ENCODE peak calls at places on chromosomes 4 and X, in nine cellular contexts. One of them, this sample, is unnamed.

GRCh38 chr4:11532138-11532537 is 103.4 kb upstream of the HS3ST1 start:
- DNase-seq in ovary: no peak
- DNase-seq in transverse colon: no peak
- DNase-seq in stomach: no peak
- DNase-seq in prostate gland: no peak
- DNase-seq in Peyer's patch: no peak
- DNase-seq in uterus: no peak
- DNase-seq in heart left ventricle: no peak
- DNase-seq in body of pancreas: no peak
- DNase-seq in this sample: no peak

GRCh38 chr4:20395160-20395773 is 143.6 kb downstream of the SLIT2 start:
- DNase-seq in ovary: no peak
- DNase-seq in transverse colon: peak
- DNase-seq in stomach: peak
- DNase-seq in prostate gland: peak
- DNase-seq in Peyer's patch: no peak
- DNase-seq in uterus: no peak
- DNase-seq in heart left ventricle: peak
- DNase-seq in body of pancreas: peak
- DNase-seq in this sample: no peak

GRCh38 chr4:55123791-55124190 is 1.6 kb downstream of the KDR start:
- DNase-seq in ovary: no peak
- DNase-seq in transverse colon: no peak
- DNase-seq in stomach: no peak
- DNase-seq in prostate gland: no peak
- DNase-seq in Peyer's patch: no peak
- DNase-seq in uterus: no peak
- DNase-seq in heart left ventricle: no peak
- DNase-seq in body of pancreas: no peak
- DNase-seq in this sample: no peak

GRCh38 chr4:168562021-168562691 is 65.3 kb downstream of the PALLD start:
- DNase-seq in ovary: no peak
- DNase-seq in transverse colon: no peak
- DNase-seq in stomach: no peak
- DNase-seq in prostate gland: no peak
- DNase-seq in Peyer's patch: no peak
- DNase-seq in uterus: no peak
- DNase-seq in heart left ventricle: no peak
- DNase-seq in body of pancreas: no peak
- DNase-seq in this sample: no peak

GRCh38 chr4:127622923-127623754 is 9.6 kb upstream of the INTU start:
- DNase-seq in ovary: peak
- DNase-seq in transverse colon: peak
- DNase-seq in stomach: no peak
- DNase-seq in prostate gland: peak
- DNase-seq in Peyer's patch: no peak
- DNase-seq in uterus: no peak
- DNase-seq in heart left ventricle: no peak
- DNase-seq in body of pancreas: peak
- DNase-seq in this sample: no peak

GRCh38 chrX:49878128-49878833 is 1.0 kb upstream of the USP27X start:
- DNase-seq in ovary: no peak
- DNase-seq in transverse colon: peak
- DNase-seq in stomach: no peak
- DNase-seq in prostate gland: no peak
- DNase-seq in Peyer's patch: no peak
- DNase-seq in uterus: no peak
- DNase-seq in heart left ventricle: no peak
- DNase-seq in body of pancreas: no peak
- DNase-seq in this sample: peak

GRCh38 chr4:88240297-88240714 is 44.1 kb downstream of the PPM1K start:
- DNase-seq in ovary: no peak
- DNase-seq in transverse colon: peak
- DNase-seq in stomach: no peak
- DNase-seq in prostate gland: no peak
- DNase-seq in Peyer's patch: no peak
- DNase-seq in uterus: peak
- DNase-seq in heart left ventricle: peak
- DNase-seq in body of pancreas: no peak
- DNase-seq in this sample: peak

GRCh38 chr4:139950568-139950967 is 203.4 kb downstream of the MAML3 start:
- DNase-seq in ovary: no peak
- DNase-seq in transverse colon: no peak
- DNase-seq in stomach: no peak
- DNase-seq in prostate gland: no peak
- DNase-seq in Peyer's patch: no peak
- DNase-seq in uterus: no peak
- DNase-seq in heart left ventricle: no peak
- DNase-seq in body of pancreas: no peak
- DNase-seq in this sample: no peak

GRCh38 chr4:138035781-138036258 is 206.3 kb downstream of the SLC7A11 start:
- DNase-seq in ovary: no peak
- DNase-seq in transverse colon: no peak
- DNase-seq in stomach: no peak
- DNase-seq in prostate gland: no peak
- DNase-seq in Peyer's patch: peak
- DNase-seq in uterus: no peak
- DNase-seq in heart left ventricle: no peak
- DNase-seq in body of pancreas: no peak
- DNase-seq in this sample: no peak

GRCh38 chrX:68723491-68724155 is 76.2 kb downstream of the STARD8 start:
- DNase-seq in ovary: no peak
- DNase-seq in transverse colon: no peak
- DNase-seq in stomach: peak
- DNase-seq in prostate gland: no peak
- DNase-seq in Peyer's patch: no peak
- DNase-seq in uterus: no peak
- DNase-seq in heart left ventricle: no peak
- DNase-seq in body of pancreas: no peak
- DNase-seq in this sample: peak

GRCh38 chr4:11299016-11299415 is 129.7 kb downstream of the HS3ST1 start:
- DNase-seq in ovary: no peak
- DNase-seq in transverse colon: no peak
- DNase-seq in stomach: no peak
- DNase-seq in prostate gland: no peak
- DNase-seq in Peyer's patch: no peak
- DNase-seq in uterus: no peak
- DNase-seq in heart left ventricle: no peak
- DNase-seq in body of pancreas: no peak
- DNase-seq in this sample: no peak

GRCh38 chrX:148310402-148311200 is 189.8 kb upstream of the AFF2 start:
- DNase-seq in ovary: no peak
- DNase-seq in transverse colon: no peak
- DNase-seq in stomach: no peak
- DNase-seq in prostate gland: no peak
- DNase-seq in Peyer's patch: peak
- DNase-seq in uterus: no peak
- DNase-seq in heart left ventricle: no peak
- DNase-seq in body of pancreas: no peak
- DNase-seq in this sample: no peak

GRCh38 chrX:68929332-68930150 is 100.7 kb downstream of the EFNB1 start:
- DNase-seq in ovary: peak
- DNase-seq in transverse colon: no peak
- DNase-seq in stomach: peak
- DNase-seq in prostate gland: peak
- DNase-seq in Peyer's patch: no peak
- DNase-seq in uterus: peak
- DNase-seq in heart left ventricle: peak
- DNase-seq in body of pancreas: no peak
- DNase-seq in this sample: no peak

GRCh38 chr4:986949-987688 is at the start of gene IDUA:
- DNase-seq in ovary: peak
- DNase-seq in transverse colon: peak
- DNase-seq in stomach: peak
- DNase-seq in prostate gland: peak
- DNase-seq in Peyer's patch: peak
- DNase-seq in uterus: peak
- DNase-seq in heart left ventricle: peak
- DNase-seq in body of pancreas: peak
- DNase-seq in this sample: peak

DNA sequence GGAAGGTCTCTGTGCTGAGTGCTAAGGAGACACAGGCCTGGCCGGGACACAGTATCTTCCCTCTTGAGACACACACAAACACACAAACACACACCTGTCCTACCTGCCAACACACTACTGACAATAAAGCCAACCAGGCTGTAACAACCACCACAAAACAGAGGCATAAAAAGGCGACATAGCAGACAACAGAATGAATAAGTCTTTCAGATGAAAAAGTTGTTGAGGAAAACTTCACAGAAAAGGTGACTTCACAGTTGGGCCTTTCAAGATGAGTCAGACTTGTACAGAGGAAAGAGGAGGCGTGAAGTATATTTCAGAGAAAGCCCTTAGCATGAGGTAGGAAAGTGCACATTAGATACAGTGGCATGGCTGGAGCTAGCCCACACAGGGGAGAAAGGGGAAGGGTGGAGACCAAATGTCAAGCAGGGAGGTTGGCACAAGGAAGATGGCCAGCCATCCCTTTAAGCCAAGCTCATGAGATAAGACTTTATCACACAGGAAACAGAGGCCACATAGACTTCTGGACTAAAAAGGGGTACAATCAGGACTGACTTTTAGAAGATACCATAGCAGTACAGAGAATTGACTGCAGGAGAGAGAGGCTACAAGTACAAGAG is 54.0 kb downstream of the SLC9A7 start:
- DNase-seq in ovary: no peak
- DNase-seq in transverse colon: no peak
- DNase-seq in stomach: no peak
- DNase-seq in prostate gland: no peak
- DNase-seq in Peyer's patch: no peak
- DNase-seq in uterus: no peak
- DNase-seq in heart left ventricle: no peak
- DNase-seq in body of pancreas: no peak
- DNase-seq in this sample: no peak
- TF ChIP-seq POLR2A in ovary: no peak
- TF ChIP-seq POLR2A in transverse colon: no peak
- TF ChIP-seq POLR2A in stomach: no peak
- TF ChIP-seq POLR2A in prostate gland: no peak
- TF ChIP-seq POLR2A in Peyer's patch: no peak
- TF ChIP-seq POLR2A in uterus: no peak
- TF ChIP-seq POLR2A in heart left ventricle: no peak
- TF ChIP-seq POLR2A in body of pancreas: no peak
- TF ChIP-seq POLR2A in this sample: no peak

GRCh38 chr4:38985363-38986065 is 46.7 kb downstream of the TMEM156 start:
- DNase-seq in ovary: no peak
- DNase-seq in transverse colon: no peak
- DNase-seq in stomach: no peak
- DNase-seq in prostate gland: no peak
- DNase-seq in Peyer's patch: peak
- DNase-seq in uterus: no peak
- DNase-seq in heart left ventricle: no peak
- DNase-seq in body of pancreas: no peak
- DNase-seq in this sample: no peak
- H3K27ac ChIP-seq in ovary: no peak
- H3K27ac ChIP-seq in transverse colon: no peak
- H3K27ac ChIP-seq in stomach: no peak
- H3K27ac ChIP-seq in prostate gland: no peak
- H3K27ac ChIP-seq in Peyer's patch: no peak
- H3K27ac ChIP-seq in uterus: no peak
- H3K27ac ChIP-seq in heart left ventricle: no peak
- H3K27ac ChIP-seq in body of pancreas: no peak
- H3K27ac ChIP-seq in this sample: no peak

GRCh38 chrX:115031989-115032388 is 14.6 kb upstream of the IL13RA2 start:
- DNase-seq in ovary: no peak
- DNase-seq in transverse colon: no peak
- DNase-seq in stomach: no peak
- DNase-seq in prostate gland: no peak
- DNase-seq in Peyer's patch: no peak
- DNase-seq in uterus: no peak
- DNase-seq in heart left ventricle: no peak
- DNase-seq in body of pancreas: no peak
- DNase-seq in this sample: no peak

GRCh38 chrX:115030635-115031034 is 13.2 kb upstream of the IL13RA2 start:
- DNase-seq in ovary: no peak
- DNase-seq in transverse colon: peak
- DNase-seq in stomach: peak
- DNase-seq in prostate gland: peak
- DNase-seq in Peyer's patch: no peak
- DNase-seq in uterus: no peak
- DNase-seq in heart left ventricle: no peak
- DNase-seq in body of pancreas: no peak
- DNase-seq in this sample: no peak

DNA sequence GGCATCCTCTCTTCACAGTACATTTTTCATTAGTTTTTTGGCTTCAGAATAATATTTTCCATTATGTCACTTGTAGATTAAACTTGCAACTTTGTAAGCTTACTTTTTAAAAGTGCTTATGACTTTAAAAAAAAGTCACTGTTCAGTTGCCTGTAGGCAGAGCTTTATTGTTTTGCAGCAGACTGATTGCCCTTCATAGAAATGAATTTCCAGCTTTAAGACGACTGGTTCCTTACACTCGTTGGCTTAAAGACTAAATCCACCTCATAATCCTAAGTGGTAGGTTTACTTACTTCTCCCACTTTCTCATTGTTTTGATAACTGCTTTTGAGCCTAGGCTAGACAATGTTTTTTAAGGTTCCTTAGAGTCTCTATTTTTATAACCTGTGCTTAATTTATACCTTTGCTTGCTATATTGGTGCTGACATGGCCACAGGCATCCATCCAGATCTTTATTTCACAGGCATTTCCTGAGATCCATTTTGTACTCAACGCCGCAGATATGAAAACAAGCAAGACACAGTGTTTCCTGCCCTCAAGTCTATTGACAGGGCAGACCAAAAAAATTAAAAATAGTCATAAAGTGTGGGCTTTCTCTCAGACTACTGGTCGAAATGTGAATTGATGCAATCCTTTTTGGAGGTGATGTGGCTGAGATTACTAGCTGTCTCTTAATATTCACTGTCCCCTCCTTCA is 12.6 kb upstream of the IL13RA2 start:
- DNase-seq in ovary: no peak
- DNase-seq in transverse colon: no peak
- DNase-seq in stomach: no peak
- DNase-seq in prostate gland: peak
- DNase-seq in Peyer's patch: no peak
- DNase-seq in uterus: no peak
- DNase-seq in heart left ventricle: no peak
- DNase-seq in body of pancreas: no peak
- DNase-seq in this sample: no peak
- TF ChIP-seq POLR2A in ovary: no peak
- TF ChIP-seq POLR2A in transverse colon: no peak
- TF ChIP-seq POLR2A in stomach: no peak
- TF ChIP-seq POLR2A in prostate gland: no peak
- TF ChIP-seq POLR2A in Peyer's patch: no peak
- TF ChIP-seq POLR2A in uterus: no peak
- TF ChIP-seq POLR2A in heart left ventricle: no peak
- TF ChIP-seq POLR2A in body of pancreas: no peak
- TF ChIP-seq POLR2A in this sample: no peak

DNA sequence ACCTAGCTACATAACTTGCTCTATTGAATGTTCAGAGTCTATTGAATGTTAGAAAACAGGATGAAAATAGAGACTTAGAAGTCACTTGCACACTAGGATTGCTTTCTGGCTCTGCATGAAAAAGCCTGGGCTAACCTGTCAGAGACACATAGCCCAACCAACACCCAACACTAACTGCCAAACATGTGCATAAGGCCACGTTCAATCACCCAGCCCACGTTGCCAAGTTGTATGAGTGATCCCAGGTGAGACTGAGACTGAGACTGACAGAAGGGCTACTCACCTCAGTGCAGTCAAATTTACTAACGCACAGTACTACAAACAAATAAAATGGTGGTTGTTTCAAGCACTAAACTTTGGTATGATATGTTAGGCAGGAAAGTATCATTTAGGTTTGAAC is 61.0 kb downstream of the LDB2 start:
- DNase-seq in ovary: no peak
- DNase-seq in transverse colon: no peak
- DNase-seq in stomach: no peak
- DNase-seq in prostate gland: no peak
- DNase-seq in Peyer's patch: no peak
- DNase-seq in uterus: no peak
- DNase-seq in heart left ventricle: no peak
- DNase-seq in body of pancreas: no peak
- DNase-seq in this sample: no peak
- H3K27ac ChIP-seq in ovary: no peak
- H3K27ac ChIP-seq in transverse colon: no peak
- H3K27ac ChIP-seq in stomach: no peak
- H3K27ac ChIP-seq in prostate gland: no peak
- H3K27ac ChIP-seq in Peyer's patch: no peak
- H3K27ac ChIP-seq in uterus: no peak
- H3K27ac ChIP-seq in heart left ventricle: no peak
- H3K27ac ChIP-seq in body of pancreas: no peak
- H3K27ac ChIP-seq in this sample: no peak